ENCODE peak calls at places on chromosomes 7 and 10, in ten cellular contexts. Q is upper lobe of right lung, F is mammary epithelial cell, N is HCT116, P is psoas muscle, X is mesenchymal stem cell, A is neural progenitor cell, I is esophagus squamous epithelium, V is iPS DF 6.9, M is cardiac muscle cell. G is an unnamed sample. For H3K9me3, the result is how much of the 10 kb centered on the place peaks cover.

GRCh38 chr10:86888585-86889381 is 68.6 kb downstream of the MMRN2 start:
- DNase-seq in Q (no peak), F (peak), N (no peak), P (no peak), X (peak), A (no peak), I (no peak), V (no peak), M (peak), G (no peak)

GRCh38 chr10:22824984-22825383 is 102.9 kb upstream of the ARMC3 start:
- DNase-seq in Q (no peak), F (peak), N (peak), P (no peak), X (peak), A (no peak), I (no peak), V (no peak), M (no peak), G (no peak)

GRCh38 chr7:140418653-140419052 is 14.8 kb downstream of the RAB19 start:
- DNase-seq in Q (no peak), F (no peak), N (no peak), P (no peak), X (no peak), A (no peak), I (no peak), V (no peak), M (no peak), G (no peak)

GRCh38 chr10:132129431-132129830 is 57.3 kb upstream of the DPYSL4 start:
- DNase-seq in Q (no peak), F (no peak), N (no peak), P (peak), X (peak), A (peak), I (no peak), V (no peak), M (peak), G (no peak)

GRCh38 chr7:130272456-130273080 is 5.9 kb downstream of the CPA2 start:
- DNase-seq in Q (no peak), F (peak), N (no peak), P (no peak), X (peak), A (peak), I (no peak), V (no peak), M (no peak), G (no peak)

GRCh38 chr7:100247152-100247757 is 27.5 kb downstream of the PVRIG start:
- DNase-seq in Q (no peak), F (peak), N (peak), P (peak), X (peak), A (peak), I (no peak), V (peak), M (peak), G (no peak)

GRCh38 chr7:101402081-101402779 is 39.6 kb downstream of the COL26A1 start:
- DNase-seq in Q (no peak), F (peak), N (no peak), P (no peak), X (no peak), A (peak), I (no peak), V (no peak), M (peak), G (no peak)

GRCh38 chr7:80294321-80294720 is 159.7 kb downstream of the GNAI1 start:
- DNase-seq in Q (no peak), F (peak), N (no peak), P (no peak), X (peak), A (no peak), I (no peak), V (no peak), M (peak), G (no peak)

GRCh38 chr7:84042110-84042539 is 152.5 kb downstream of the SEMA3A start:
- DNase-seq in Q (no peak), F (peak), N (peak), P (no peak), X (peak), A (peak), I (no peak), V (no peak), M (peak), G (no peak)

GRCh38 chr10:127977368-127978009 is 70.6 kb downstream of the PTPRE start:
- DNase-seq in Q (peak), F (peak), N (no peak), P (peak), X (peak), A (no peak), I (no peak), V (no peak), M (peak), G (no peak)

GRCh38 chr10:21300546-21300945 is 224.9 kb downstream of the SKIDA1 start:
- DNase-seq in Q (no peak), F (no peak), N (no peak), P (no peak), X (no peak), A (no peak), I (no peak), V (no peak), M (no peak), G (no peak)

GRCh38 chr10:119278126-119278701 is 70.8 kb downstream of the GRK5 start:
- DNase-seq in Q (no peak), F (no peak), N (no peak), P (no peak), X (no peak), A (no peak), I (no peak), V (no peak), M (no peak), G (no peak)

GRCh38 chr10:71391701-71392100 is 5.0 kb upstream of the CDH23 start:
- DNase-seq in Q (no peak), F (no peak), N (no peak), P (no peak), X (no peak), A (no peak), I (no peak), V (no peak), M (no peak), G (no peak)

GRCh38 chr10:93290661-93291354 is 191.3 kb downstream of the MYOF start:
- DNase-seq in Q (no peak), F (no peak), N (no peak), P (no peak), X (no peak), A (no peak), I (no peak), V (no peak), M (no peak), G (no peak)

GRCh38 chr10:34954142-34954541 is 136.0 kb downstream of the CUL2 start:
- DNase-seq in Q (peak), F (peak), N (no peak), P (no peak), X (no peak), A (no peak), I (peak), V (no peak), M (no peak), G (no peak)

GRCh38 chr10:76086571-76087260 is 655.3 kb downstream of the LRMDA start:
- DNase-seq in Q (no peak), F (peak), N (no peak), P (peak), X (peak), A (peak), I (no peak), V (peak), M (peak), G (no peak)

GRCh38 chr7:47432988-47433895 is 148.7 kb downstream of the TNS3 start:
- DNase-seq in Q (no peak), F (peak), N (no peak), P (no peak), X (no peak), A (no peak), I (no peak), V (no peak), M (no peak), G (no peak)

GRCh38 chr10:112230325-112230988 is 46.9 kb upstream of the GPAM start:
- DNase-seq in Q (no peak), F (no peak), N (no peak), P (no peak), X (no peak), A (no peak), I (no peak), V (no peak), M (no peak), G (no peak)

GRCh38 chr10:91296471-91296870 is 76.0 kb downstream of the PCGF5 start:
- DNase-seq in Q (no peak), F (peak), N (peak), P (no peak), X (no peak), A (peak), I (no peak), V (no peak), M (peak), G (no peak)

GRCh38 chr7:3928727-3929515 is 627.9 kb downstream of the SDK1 start:
- DNase-seq in Q (no peak), F (no peak), N (no peak), P (no peak), X (no peak), A (no peak), I (no peak), V (no peak), M (no peak), G (no peak)

GRCh38 chr7:127809285-127809702 is 157.3 kb downstream of the SND1 start:
- DNase-seq in Q (no peak), F (peak), N (no peak), P (peak), X (peak), A (peak), I (no peak), V (no peak), M (peak), G (no peak)

GRCh38 chr10:69684020-69684980 is 54.3 kb downstream of the FAM241B start:
- DNase-seq in Q (peak), F (peak), N (no peak), P (no peak), X (peak), A (no peak), I (no peak), V (no peak), M (peak), G (no peak)

GRCh38 chr7:101522021-101522420 is 107.1 kb downstream of the MYL10 start:
- DNase-seq in Q (no peak), F (no peak), N (no peak), P (no peak), X (no peak), A (no peak), I (no peak), V (no peak), M (no peak), G (no peak)

GRCh38 chr7:93981480-93981874 is 22.7 kb downstream of the BET1 start:
- DNase-seq in Q (no peak), F (no peak), N (no peak), P (no peak), X (no peak), A (peak), I (no peak), V (peak), M (no peak), G (no peak)

GRCh38 chr7:148050492-148051158 is 539.9 kb upstream of the C7orf33 start:
- DNase-seq in Q (no peak), F (no peak), N (no peak), P (no peak), X (no peak), A (no peak), I (no peak), V (no peak), M (no peak), G (no peak)

GRCh38 chr7:45033261-45033930 is 33.4 kb downstream of the CCM2 start:
- DNase-seq in Q (no peak), F (peak), N (no peak), P (no peak), X (no peak), A (no peak), I (no peak), V (no peak), M (no peak), G (no peak)

GRCh38 chr10:128711776-128712175 is 585.6 kb upstream of the MKI67 start:
- DNase-seq in Q (no peak), F (no peak), N (no peak), P (no peak), X (no peak), A (no peak), I (no peak), V (no peak), M (no peak), G (no peak)

GRCh38 chr7:412313-412710 is 107.3 kb downstream of the PDGFA start:
- DNase-seq in Q (no peak), F (no peak), N (no peak), P (no peak), X (no peak), A (no peak), I (no peak), V (no peak), M (no peak), G (no peak)

GRCh38 chr10:93386496-93387369 is 95.4 kb downstream of the MYOF start:
- DNase-seq in Q (no peak), F (no peak), N (no peak), P (peak), X (peak), A (no peak), I (no peak), V (no peak), M (peak), G (no peak)

GRCh38 chr10:14466256-14466655 is 135.5 kb upstream of the FRMD4A start:
- DNase-seq in Q (no peak), F (no peak), N (no peak), P (no peak), X (peak), A (no peak), I (no peak), V (no peak), M (no peak), G (no peak)

GRCh38 chr10:130359711-130360110 is 223.5 kb downstream of the GLRX3 start:
- DNase-seq in Q (no peak), F (no peak), N (no peak), P (no peak), X (no peak), A (no peak), I (no peak), V (no peak), M (no peak), G (no peak)

GRCh38 chr10:119401671-119402395 is 140.7 kb downstream of the RGS10 start:
- DNase-seq in Q (no peak), F (peak), N (peak), P (peak), X (peak), A (no peak), I (no peak), V (no peak), M (peak), G (no peak)

GRCh38 chr7:133916621-133917020 is 210.5 kb upstream of the LRGUK start:
- DNase-seq in Q (no peak), F (no peak), N (no peak), P (no peak), X (no peak), A (no peak), I (no peak), V (no peak), M (no peak), G (no peak)
- H3K9me3 ChIP-seq in Q (under half), F (under half), N (under half), P (under half), X (under half), A (under half), I (under half), V (under half), M (under half), G (under half)

DNA sequence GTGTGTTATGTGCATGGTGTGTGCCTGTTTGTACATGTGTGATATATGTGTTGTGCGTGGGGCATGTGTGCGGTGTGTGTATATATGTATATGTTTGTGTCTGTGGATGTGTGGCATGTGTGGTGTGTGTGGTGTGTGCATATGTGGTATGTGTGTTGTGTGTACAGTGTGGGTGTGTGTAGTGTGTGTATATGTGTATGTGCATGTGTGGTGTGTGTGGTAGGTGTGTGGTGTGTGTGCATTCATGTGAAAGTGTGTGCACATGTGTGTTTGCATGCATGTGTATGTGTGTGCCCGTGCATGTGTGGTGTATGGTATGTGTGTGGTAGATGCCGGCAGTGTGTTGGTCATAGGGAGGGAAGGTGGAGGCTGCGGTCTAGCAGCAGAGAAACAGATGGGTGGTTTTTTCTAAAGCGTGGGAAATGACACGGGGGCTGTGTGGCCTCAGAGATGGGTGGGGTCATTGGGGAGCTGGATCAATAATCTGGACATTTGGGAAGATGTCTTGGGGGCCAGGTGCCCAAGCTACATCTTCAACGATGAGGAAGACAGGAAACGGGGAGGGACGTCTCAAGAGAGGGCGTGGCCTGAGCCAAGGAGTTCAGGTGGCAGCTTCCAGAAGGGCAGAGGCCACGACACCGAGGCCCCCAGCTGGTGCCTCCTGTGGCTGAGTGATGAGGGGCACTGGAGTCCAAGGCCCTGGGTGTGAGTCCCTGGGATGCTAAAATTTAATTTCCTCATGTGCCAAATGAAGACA is 481.3 kb downstream of the DNAJB6 start:
- DNase-seq in Q (peak), F (no peak), N (no peak), P (no peak), X (no peak), A (no peak), I (no peak), V (no peak), M (no peak), G (no peak)
- H3K9me3 ChIP-seq in Q (under half), F (under half), N (under half), P (under half), X (under half), A (under half), I (under half), V (under half), M (under half), G (under half)

GRCh38 chr7:99203092-99203491 is 4.8 kb downstream of the KPNA7 start:
- DNase-seq in Q (no peak), F (no peak), N (no peak), P (no peak), X (no peak), A (no peak), I (no peak), V (no peak), M (no peak), G (no peak)
- H3K9me3 ChIP-seq in Q (under half), F (under half), N (under half), P (under half), X (under half), A (under half), I (under half), V (under half), M (under half), G (under half)

GRCh38 chr10:42519079-42519478 is 119.3 kb downstream of the ZNF33B start:
- DNase-seq in Q (no peak), F (no peak), N (no peak), P (no peak), X (no peak), A (no peak), I (no peak), V (no peak), M (no peak), G (no peak)
- H3K9me3 ChIP-seq in Q (half or more), F (half or more), N (under half), P (half or more), X (half or more), A (half or more), I (under half), V (under half), M (under half), G (under half)

DNA sequence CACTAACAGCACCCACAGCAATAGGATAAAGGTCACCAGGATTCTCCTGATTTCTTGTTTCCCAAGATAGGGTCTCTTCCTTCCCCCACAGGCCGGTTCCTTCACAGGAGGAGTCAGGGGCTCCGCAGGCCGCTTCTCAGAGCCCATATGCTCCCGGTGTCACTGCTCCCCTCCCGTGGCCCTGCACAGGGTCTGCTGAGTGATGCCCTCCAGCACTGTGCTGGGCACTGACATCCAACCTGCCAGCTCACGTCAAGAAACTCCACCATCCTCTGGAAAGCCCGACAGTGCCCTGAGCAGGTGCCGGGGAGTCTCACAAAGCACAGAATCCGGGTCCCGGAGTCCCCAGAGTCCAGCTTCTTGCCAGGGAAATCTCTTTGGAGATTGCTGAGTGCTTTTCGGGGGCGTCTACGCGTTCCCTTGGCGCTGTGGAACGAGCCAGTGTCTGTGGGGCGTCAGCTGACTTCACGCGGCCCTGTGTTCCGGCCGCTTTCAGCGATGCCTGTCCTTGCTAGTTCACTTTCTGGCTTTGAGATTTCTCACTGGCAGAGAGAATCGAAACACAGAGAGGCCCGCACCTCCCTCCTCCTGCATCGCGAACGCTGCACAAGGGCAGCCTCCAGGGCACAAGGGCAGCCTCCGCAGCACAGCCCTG is 567.5 kb downstream of the DNAJB6 start:
- DNase-seq in Q (no peak), F (no peak), N (no peak), P (no peak), X (no peak), A (no peak), I (no peak), V (no peak), M (no peak), G (no peak)
- H3K9me3 ChIP-seq in Q (under half), F (half or more), N (under half), P (under half), X (under half), A (under half), I (under half), V (under half), M (under half), G (under half)

DNA sequence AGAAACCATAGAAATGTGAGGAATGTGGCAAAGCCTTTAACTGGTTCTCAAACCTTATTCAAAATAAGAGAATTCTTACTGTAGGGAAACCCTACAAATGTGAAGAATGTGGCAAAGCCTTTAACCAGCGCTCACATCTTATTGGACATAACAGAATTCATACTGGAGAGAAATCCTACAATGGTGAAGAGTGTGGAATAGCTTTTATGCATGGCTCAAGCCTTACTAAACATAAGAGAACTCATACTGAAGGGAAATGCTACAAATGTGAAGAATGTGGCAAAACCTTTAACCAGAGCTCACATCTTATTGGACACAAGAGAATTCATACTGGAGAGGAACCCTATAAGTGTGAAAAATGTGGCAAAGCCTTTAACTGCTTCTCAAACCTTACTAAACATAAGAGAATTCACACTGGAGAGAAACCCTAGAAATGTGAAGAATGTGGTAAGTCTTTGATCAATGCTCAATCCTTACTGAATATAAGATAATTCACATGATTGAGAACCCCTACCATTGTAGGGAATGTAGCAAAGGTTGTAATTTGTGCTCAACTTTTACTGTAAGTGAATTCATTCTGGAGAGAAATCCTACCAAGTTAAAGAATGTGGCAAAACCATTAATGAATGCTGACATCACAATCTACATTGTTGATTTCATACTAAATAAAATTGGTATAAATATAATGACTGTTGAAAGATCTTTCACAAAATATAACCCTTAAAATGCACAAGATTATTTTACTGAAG is 142.5 kb upstream of the ZNF479 start:
- DNase-seq in Q (no peak), F (no peak), N (no peak), P (no peak), X (no peak), A (no peak), I (no peak), V (no peak), M (no peak), G (no peak)
- H3K9me3 ChIP-seq in Q (under half), F (under half), N (under half), P (under half), X (half or more), A (half or more), I (under half), V (under half), M (under half), G (under half)

DNA sequence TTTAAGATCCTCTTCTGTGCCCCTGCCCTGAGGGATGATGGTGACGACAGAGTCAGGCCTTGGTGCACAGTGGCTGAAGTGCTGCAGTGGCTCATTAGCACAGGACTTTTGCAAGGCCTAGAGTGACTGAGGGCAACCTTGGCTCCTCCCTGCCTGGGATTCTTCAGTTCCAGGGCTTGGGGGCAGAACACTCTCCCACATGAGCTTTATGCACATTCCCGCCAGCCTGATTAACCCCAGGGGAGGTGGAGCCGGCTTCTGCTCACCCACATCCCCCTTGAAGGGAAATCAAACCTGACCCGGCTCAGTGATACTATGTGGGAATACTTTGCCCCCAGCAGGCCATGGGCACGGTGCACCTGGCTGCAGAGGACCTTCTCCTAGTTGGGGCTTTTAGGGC is 253.4 kb downstream of the GALNT17 start:
- DNase-seq in Q (no peak), F (no peak), N (no peak), P (no peak), X (no peak), A (no peak), I (no peak), V (no peak), M (no peak), G (no peak)
- H3K9me3 ChIP-seq in Q (under half), F (under half), N (under half), P (under half), X (under half), A (under half), I (under half), V (under half), M (under half), G (under half)

GRCh38 chr10:117138838-117139580 is 939 bp upstream of the VAX1 start:
- DNase-seq in Q (no peak), F (no peak), N (no peak), P (no peak), X (no peak), A (peak), I (no peak), V (no peak), M (no peak), G (no peak)
- H3K9me3 ChIP-seq in Q (under half), F (under half), N (under half), P (under half), X (under half), A (under half), I (under half), V (under half), M (under half), G (under half)